ENCODE peak calls at places on chromosome 6, in four cellular contexts. One of them, this sample, is unnamed.

GRCh38 chr6:152309648-152310047 is 327.5 kb downstream of the SYNE1 start:
- DNase-seq in left ventricle myocardium superior: no peak
- DNase-seq in fibroblast of lung: no peak
- DNase-seq in smooth muscle cell of the brain vasculature: no peak
- DNase-seq in this sample: peak; percentile 88

GRCh38 chr6:144730088-144730640 is 445.0 kb downstream of the UTRN start:
- DNase-seq in left ventricle myocardium superior: no peak
- DNase-seq in fibroblast of lung: no peak
- DNase-seq in smooth muscle cell of the brain vasculature: no peak
- DNase-seq in this sample: no peak

GRCh38 chr6:75621846-75622245 is 20.2 kb downstream of the SENP6 start:
- DNase-seq in left ventricle myocardium superior: no peak
- DNase-seq in fibroblast of lung: no peak
- DNase-seq in smooth muscle cell of the brain vasculature: no peak
- DNase-seq in this sample: no peak

GRCh38 chr6:102853249-102853955 is 1459.9 kb downstream of the GRIK2 start:
- DNase-seq in left ventricle myocardium superior: no peak
- DNase-seq in fibroblast of lung: no peak
- DNase-seq in smooth muscle cell of the brain vasculature: no peak
- DNase-seq in this sample: no peak

GRCh38 chr6:126664271-126664670 is 324.4 kb downstream of the CENPW start:
- DNase-seq in left ventricle myocardium superior: no peak
- DNase-seq in fibroblast of lung: no peak
- DNase-seq in smooth muscle cell of the brain vasculature: no peak
- DNase-seq in this sample: no peak

GRCh38 chr6:74222768-74223321 is 526.8 kb downstream of the CD109 start:
- DNase-seq in left ventricle myocardium superior: no peak
- DNase-seq in fibroblast of lung: peak; percentile 22
- DNase-seq in smooth muscle cell of the brain vasculature: peak; percentile 24
- DNase-seq in this sample: no peak

GRCh38 chr6:110874880-110875547 is 429 bp downstream of the AMD1 start:
- DNase-seq in left ventricle myocardium superior: peak; percentile 72
- DNase-seq in fibroblast of lung: no peak
- DNase-seq in smooth muscle cell of the brain vasculature: no peak
- DNase-seq in this sample: peak; percentile 93

GRCh38 chr6:47743744-47744143 is 38.1 kb upstream of the OPN5 start:
- DNase-seq in left ventricle myocardium superior: no peak
- DNase-seq in fibroblast of lung: peak; percentile 40
- DNase-seq in smooth muscle cell of the brain vasculature: no peak
- DNase-seq in this sample: no peak

GRCh38 chr6:3540980-3541379 is 84.1 kb upstream of the SLC22A23 start:
- DNase-seq in left ventricle myocardium superior: no peak
- DNase-seq in fibroblast of lung: no peak
- DNase-seq in smooth muscle cell of the brain vasculature: no peak
- DNase-seq in this sample: no peak

GRCh38 chr6:145534986-145535385 is 200.3 kb downstream of the EPM2A start:
- DNase-seq in left ventricle myocardium superior: no peak
- DNase-seq in fibroblast of lung: no peak
- DNase-seq in smooth muscle cell of the brain vasculature: no peak
- DNase-seq in this sample: no peak

GRCh38 chr6:108798672-108799355 is 49.4 kb upstream of the ARMC2 start:
- DNase-seq in left ventricle myocardium superior: peak; percentile 60
- DNase-seq in fibroblast of lung: no peak
- DNase-seq in smooth muscle cell of the brain vasculature: no peak
- DNase-seq in this sample: peak; percentile 89

GRCh38 chr6:35142578-35142977 is 1.4 kb upstream of the TCP11 start:
- DNase-seq in left ventricle myocardium superior: no peak
- DNase-seq in fibroblast of lung: peak; percentile 18
- DNase-seq in smooth muscle cell of the brain vasculature: no peak
- DNase-seq in this sample: no peak

GRCh38 chr6:84568971-84569370 is 195.4 kb downstream of the TBX18 start:
- DNase-seq in left ventricle myocardium superior: no peak
- DNase-seq in fibroblast of lung: peak; percentile 79
- DNase-seq in smooth muscle cell of the brain vasculature: no peak
- DNase-seq in this sample: no peak

GRCh38 chr6:118905851-118906250 is 11.9 kb downstream of the ASF1A start:
- DNase-seq in left ventricle myocardium superior: no peak
- DNase-seq in fibroblast of lung: no peak
- DNase-seq in smooth muscle cell of the brain vasculature: no peak
- DNase-seq in this sample: no peak

GRCh38 chr6:156776470-156776840 is 723 bp upstream of the ARID1B start:
- DNase-seq in left ventricle myocardium superior: no peak
- DNase-seq in fibroblast of lung: peak; percentile 64
- DNase-seq in smooth muscle cell of the brain vasculature: no peak
- DNase-seq in this sample: no peak

GRCh38 chr6:71289039-71289801 is 609 bp downstream of the OGFRL1 start:
- DNase-seq in left ventricle myocardium superior: peak; percentile 69
- DNase-seq in fibroblast of lung: no peak
- DNase-seq in smooth muscle cell of the brain vasculature: no peak
- DNase-seq in this sample: peak; percentile 94

GRCh38 chr6:4134841-4135664 is at the start of gene ECI2:
- DNase-seq in left ventricle myocardium superior: peak; percentile 82
- DNase-seq in fibroblast of lung: no peak
- DNase-seq in smooth muscle cell of the brain vasculature: no peak
- DNase-seq in this sample: peak; percentile 96

GRCh38 chr6:137715589-137716045 is 151.4 kb upstream of the TNFAIP3 start:
- DNase-seq in left ventricle myocardium superior: no peak
- DNase-seq in fibroblast of lung: no peak
- DNase-seq in smooth muscle cell of the brain vasculature: no peak
- DNase-seq in this sample: no peak

GRCh38 chr6:126880926-126881325 is 237.5 kb upstream of the RSPO3 start:
- DNase-seq in left ventricle myocardium superior: no peak
- DNase-seq in fibroblast of lung: no peak
- DNase-seq in smooth muscle cell of the brain vasculature: no peak
- DNase-seq in this sample: no peak

GRCh38 chr6:20367716-20368485 is 33.8 kb upstream of the E2F3 start:
- DNase-seq in left ventricle myocardium superior: no peak
- DNase-seq in fibroblast of lung: no peak
- DNase-seq in smooth muscle cell of the brain vasculature: no peak
- DNase-seq in this sample: no peak

GRCh38 chr6:13290335-13290734 is 38.0 kb downstream of the TBC1D7 start:
- DNase-seq in left ventricle myocardium superior: no peak
- DNase-seq in fibroblast of lung: no peak
- DNase-seq in smooth muscle cell of the brain vasculature: no peak
- DNase-seq in this sample: no peak

GRCh38 chr6:51841656-51842055 is 245.8 kb downstream of the PKHD1 start:
- DNase-seq in left ventricle myocardium superior: no peak
- DNase-seq in fibroblast of lung: no peak
- DNase-seq in smooth muscle cell of the brain vasculature: no peak
- DNase-seq in this sample: no peak

GRCh38 chr6:39818695-39819094 is 26.5 kb downstream of the DAAM2 start:
- DNase-seq in left ventricle myocardium superior: no peak
- DNase-seq in fibroblast of lung: peak; percentile 34
- DNase-seq in smooth muscle cell of the brain vasculature: no peak
- DNase-seq in this sample: no peak

GRCh38 chr6:42335896-42336295 is 115.8 kb downstream of the TRERF1 start:
- DNase-seq in left ventricle myocardium superior: no peak
- DNase-seq in fibroblast of lung: no peak
- DNase-seq in smooth muscle cell of the brain vasculature: no peak
- DNase-seq in this sample: no peak

GRCh38 chr6:3231213-3232016 is 4.0 kb upstream of the TUBB2B start:
- DNase-seq in left ventricle myocardium superior: peak; percentile 66
- DNase-seq in fibroblast of lung: peak; percentile 78
- DNase-seq in smooth muscle cell of the brain vasculature: no peak
- DNase-seq in this sample: no peak

GRCh38 chr6:44456070-44456965 is 68.8 kb downstream of the CDC5L start:
- DNase-seq in left ventricle myocardium superior: peak; percentile 63
- DNase-seq in fibroblast of lung: peak; percentile 61
- DNase-seq in smooth muscle cell of the brain vasculature: no peak
- DNase-seq in this sample: peak; percentile 84

GRCh38 chr6:87078983-87079616 is 15.8 kb downstream of the CGA start:
- DNase-seq in left ventricle myocardium superior: peak; percentile 62
- DNase-seq in fibroblast of lung: peak; percentile 69
- DNase-seq in smooth muscle cell of the brain vasculature: peak; percentile 33
- DNase-seq in this sample: peak; percentile 73

GRCh38 chr6:109194770-109195169 is 99.5 kb downstream of the CEP57L1 start:
- DNase-seq in left ventricle myocardium superior: no peak
- DNase-seq in fibroblast of lung: no peak
- DNase-seq in smooth muscle cell of the brain vasculature: no peak
- DNase-seq in this sample: no peak